ENCODE peak calls at places on chromosome 1, in nine cellular contexts. O is SW480; B is left colon; D is neural crest cell; E is HT1080; H is transverse colon; X is stimulated activated CD8-positive, alpha-beta memory T cell treated with anti-CD3 and anti-CD28 coated beads, Interleukin-15, amount 100 ng/mL, for 24 hours; F is ovary; I is putamen. V is an unnamed sample.
A peak's percentile ranks its signal among the peaks of the same experiment; 100 is the strongest.

GRCh38 chr1:53031732-53032131 is 30.3 kb upstream of the PODN start:
- DNase-seq in X (no peak), H (no peak), O (no peak), E (no peak), B (no peak), F (no peak), I (no peak), D (no peak), V (no peak)

GRCh38 chr1:172352435-172352834 is 68.0 kb upstream of the C1orf105 start:
- DNase-seq in B (no peak), O (peak; percentile 63), E (peak; percentile 60), I (no peak), H (no peak), F (no peak), D (no peak), X (no peak), V (no peak)

GRCh38 chr1:39525366-39526165 is 34.1 kb downstream of the BMP8A start:
- DNase-seq in D (no peak), B (no peak), E (no peak), I (no peak), F (no peak), X (no peak), H (peak; percentile 68), O (no peak), V (no peak)

GRCh38 chr1:115056395-115056798 is 26.8 kb downstream of the TSHB start:
- DNase-seq in B (no peak), I (no peak), D (no peak), O (no peak), H (peak; percentile 34), E (no peak), X (no peak), F (no peak), V (peak; percentile 37)

GRCh38 chr1:85058781-85059180 is 10.5 kb upstream of the MCOLN3 start:
- DNase-seq in E (no peak), I (no peak), O (no peak), H (no peak), B (no peak), D (no peak), F (no peak), X (no peak), V (no peak)

GRCh38 chr1:165408518-165408917 is 36.4 kb downstream of the RXRG start:
- DNase-seq in H (no peak), D (peak; percentile 21), E (peak; percentile 68), I (no peak), O (peak; percentile 82), F (no peak), B (no peak), X (no peak), V (peak; percentile 23)

GRCh38 chr1:152537496-152537895 is 23.2 kb downstream of the CRCT1 start:
- DNase-seq in O (no peak), D (no peak), X (no peak), H (no peak), I (no peak), F (no peak), E (peak; percentile 28), B (no peak), V (no peak)

GRCh38 chr1:168362991-168363390 is 82.3 kb downstream of the TBX19 start:
- DNase-seq in I (no peak), X (no peak), O (no peak), B (no peak), D (no peak), E (no peak), F (no peak), H (no peak), V (no peak)

GRCh38 chr1:6111571-6111970 is 65.9 kb downstream of the KCNAB2 start:
- DNase-seq in H (no peak), F (no peak), I (no peak), D (no peak), E (no peak), O (no peak), B (no peak), X (no peak), V (peak; percentile 7)

GRCh38 chr1:205061665-205062069 is 18.7 kb downstream of the CNTN2 start:
- DNase-seq in X (peak; percentile 37), F (peak; percentile 82), B (peak; percentile 36), E (peak; percentile 65), I (peak; percentile 83), D (peak; percentile 99), H (peak; percentile 64), O (peak; percentile 43), V (peak; percentile 96)

GRCh38 chr1:27598902-27599528 is 4.9 kb downstream of the AHDC1 start:
- DNase-seq in D (no peak), X (no peak), H (peak; percentile 48), O (no peak), I (no peak), B (peak; percentile 66), E (peak; percentile 79), F (peak; percentile 87), V (no peak)

GRCh38 chr1:167631987-167632680 is 2.1 kb downstream of the RCSD1 start:
- DNase-seq in B (peak; percentile 46), D (no peak), I (no peak), F (no peak), X (no peak), E (no peak), O (no peak), H (peak; percentile 41), V (no peak)

GRCh38 chr1:81432089-81432488 is 368.6 kb upstream of the ADGRL2 start:
- DNase-seq in H (no peak), I (no peak), O (no peak), B (no peak), D (no peak), E (no peak), X (no peak), F (no peak), V (no peak)

GRCh38 chr1:9135145-9135836 is 6.4 kb upstream of the GPR157 start:
- DNase-seq in B (no peak), X (no peak), F (no peak), I (no peak), E (no peak), O (no peak), H (no peak), D (no peak), V (no peak)

V was measured in WTC11.